ENCODE peak calls at places on chromosomes 7 and 10, in eight cellular contexts. One of them, this sample, is unnamed.

GRCh38 chr10:92544296-92544695 is 29.6 kb downstream of the IDE start:
- DNase-seq in astrocyte: peak; percentile 58
- DNase-seq in ovary: no peak
- DNase-seq in mammary epithelial cell: peak; percentile 75
- DNase-seq in prostate gland: no peak
- DNase-seq in tibial artery: no peak
- DNase-seq in CD8-positive, alpha-beta T cell: no peak
- DNase-seq in heart right ventricle: no peak
- DNase-seq in this sample: no peak

GRCh38 chr10:88763441-88763840 is 3.6 kb downstream of the LIPN start:
- DNase-seq in astrocyte: no peak
- DNase-seq in ovary: no peak
- DNase-seq in mammary epithelial cell: peak; percentile 6
- DNase-seq in prostate gland: no peak
- DNase-seq in tibial artery: no peak
- DNase-seq in CD8-positive, alpha-beta T cell: no peak
- DNase-seq in heart right ventricle: no peak
- DNase-seq in this sample: no peak

GRCh38 chr10:132670546-132670945 is 115.4 kb downstream of the NKX6-2 start:
- DNase-seq in astrocyte: no peak
- DNase-seq in ovary: no peak
- DNase-seq in mammary epithelial cell: no peak
- DNase-seq in prostate gland: no peak
- DNase-seq in tibial artery: no peak
- DNase-seq in CD8-positive, alpha-beta T cell: no peak
- DNase-seq in heart right ventricle: no peak
- DNase-seq in this sample: no peak

GRCh38 chr10:79179404-79180309 is 110.9 kb downstream of the ZMIZ1 start:
- DNase-seq in astrocyte: peak; percentile 35
- DNase-seq in ovary: peak; percentile 46
- DNase-seq in mammary epithelial cell: no peak
- DNase-seq in prostate gland: no peak
- DNase-seq in tibial artery: no peak
- DNase-seq in CD8-positive, alpha-beta T cell: no peak
- DNase-seq in heart right ventricle: peak; percentile 17
- DNase-seq in this sample: no peak

GRCh38 chr10:28721318-28721717 is 44.0 kb downstream of the BAMBI start:
- DNase-seq in astrocyte: no peak
- DNase-seq in ovary: no peak
- DNase-seq in mammary epithelial cell: no peak
- DNase-seq in prostate gland: no peak
- DNase-seq in tibial artery: no peak
- DNase-seq in CD8-positive, alpha-beta T cell: no peak
- DNase-seq in heart right ventricle: no peak
- DNase-seq in this sample: no peak

GRCh38 chr10:121375201-121375600 is 223.0 kb downstream of the FGFR2 start:
- DNase-seq in astrocyte: no peak
- DNase-seq in ovary: no peak
- DNase-seq in mammary epithelial cell: no peak
- DNase-seq in prostate gland: no peak
- DNase-seq in tibial artery: no peak
- DNase-seq in CD8-positive, alpha-beta T cell: no peak
- DNase-seq in heart right ventricle: no peak
- DNase-seq in this sample: no peak

GRCh38 chr7:12583181-12583580 is 12.7 kb downstream of the SCIN start:
- DNase-seq in astrocyte: no peak
- DNase-seq in ovary: no peak
- DNase-seq in mammary epithelial cell: no peak
- DNase-seq in prostate gland: no peak
- DNase-seq in tibial artery: no peak
- DNase-seq in CD8-positive, alpha-beta T cell: no peak
- DNase-seq in heart right ventricle: no peak
- DNase-seq in this sample: no peak

GRCh38 chr7:79236352-79237028 is 217.0 kb downstream of the MAGI2 start:
- DNase-seq in astrocyte: no peak
- DNase-seq in ovary: no peak
- DNase-seq in mammary epithelial cell: no peak
- DNase-seq in prostate gland: no peak
- DNase-seq in tibial artery: no peak
- DNase-seq in CD8-positive, alpha-beta T cell: no peak
- DNase-seq in heart right ventricle: no peak
- DNase-seq in this sample: no peak

DNA sequence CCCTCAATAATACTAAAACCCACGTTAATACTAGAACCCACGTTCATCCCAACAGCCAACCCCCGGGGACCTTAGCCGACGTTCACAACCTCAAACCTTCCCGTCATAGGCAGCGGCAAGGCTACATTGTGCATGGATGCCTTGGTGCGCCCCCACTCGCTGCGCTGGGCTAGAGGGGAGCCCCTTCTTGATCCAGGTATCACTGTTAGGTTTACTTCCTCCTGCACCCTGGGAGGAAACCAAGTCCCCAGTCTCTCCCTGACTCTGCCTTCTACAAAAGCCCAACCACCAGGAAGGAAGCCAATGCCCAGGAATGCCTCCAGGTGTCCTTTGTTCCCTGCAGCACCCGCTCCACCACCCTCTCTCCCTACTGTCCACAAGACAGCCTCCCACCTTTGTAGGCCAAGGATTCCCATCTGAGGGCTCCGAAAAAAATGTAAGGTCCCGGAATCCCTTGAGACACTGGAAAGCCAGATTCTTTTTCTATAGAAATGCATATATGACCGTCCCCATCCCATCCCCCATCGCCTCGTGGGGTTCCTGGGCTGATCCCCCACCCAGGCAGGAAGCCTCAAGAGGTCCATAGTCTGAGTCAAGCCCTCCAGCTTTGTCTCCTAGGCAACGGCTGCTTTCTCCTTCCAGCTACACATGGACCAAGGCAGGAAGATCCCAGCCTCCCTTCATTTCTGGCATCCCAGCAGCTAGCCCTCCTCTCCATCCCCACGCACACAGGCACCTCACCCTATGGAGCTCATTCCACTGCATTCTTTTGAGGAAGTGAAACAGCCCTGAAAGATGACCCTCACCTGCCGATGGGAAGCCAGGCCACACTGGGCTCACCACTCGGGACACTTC is 25.2 kb downstream of the CTBP2 start:
- DNase-seq in astrocyte: no peak
- DNase-seq in ovary: no peak
- DNase-seq in mammary epithelial cell: no peak
- DNase-seq in prostate gland: no peak
- DNase-seq in tibial artery: no peak
- DNase-seq in CD8-positive, alpha-beta T cell: no peak
- DNase-seq in heart right ventricle: no peak
- DNase-seq in this sample: no peak
- H3K4me1 ChIP-seq in astrocyte: peaks cover 6% of the 10 kb centered on the region
- H3K4me1 ChIP-seq in ovary: peaks cover 41% of the 10 kb centered on the region
- H3K4me1 ChIP-seq in mammary epithelial cell: no peaks in the 10 kb centered on the region
- H3K4me1 ChIP-seq in prostate gland: peaks cover 7% of the 10 kb centered on the region
- H3K4me1 ChIP-seq in tibial artery: peaks cover 48% of the 10 kb centered on the region
- H3K4me1 ChIP-seq in CD8-positive, alpha-beta T cell: no peaks in the 10 kb centered on the region
- H3K4me1 ChIP-seq in heart right ventricle: peaks cover 33% of the 10 kb centered on the region
- H3K4me1 ChIP-seq in this sample: peaks cover 27% of the 10 kb centered on the region

DNA sequence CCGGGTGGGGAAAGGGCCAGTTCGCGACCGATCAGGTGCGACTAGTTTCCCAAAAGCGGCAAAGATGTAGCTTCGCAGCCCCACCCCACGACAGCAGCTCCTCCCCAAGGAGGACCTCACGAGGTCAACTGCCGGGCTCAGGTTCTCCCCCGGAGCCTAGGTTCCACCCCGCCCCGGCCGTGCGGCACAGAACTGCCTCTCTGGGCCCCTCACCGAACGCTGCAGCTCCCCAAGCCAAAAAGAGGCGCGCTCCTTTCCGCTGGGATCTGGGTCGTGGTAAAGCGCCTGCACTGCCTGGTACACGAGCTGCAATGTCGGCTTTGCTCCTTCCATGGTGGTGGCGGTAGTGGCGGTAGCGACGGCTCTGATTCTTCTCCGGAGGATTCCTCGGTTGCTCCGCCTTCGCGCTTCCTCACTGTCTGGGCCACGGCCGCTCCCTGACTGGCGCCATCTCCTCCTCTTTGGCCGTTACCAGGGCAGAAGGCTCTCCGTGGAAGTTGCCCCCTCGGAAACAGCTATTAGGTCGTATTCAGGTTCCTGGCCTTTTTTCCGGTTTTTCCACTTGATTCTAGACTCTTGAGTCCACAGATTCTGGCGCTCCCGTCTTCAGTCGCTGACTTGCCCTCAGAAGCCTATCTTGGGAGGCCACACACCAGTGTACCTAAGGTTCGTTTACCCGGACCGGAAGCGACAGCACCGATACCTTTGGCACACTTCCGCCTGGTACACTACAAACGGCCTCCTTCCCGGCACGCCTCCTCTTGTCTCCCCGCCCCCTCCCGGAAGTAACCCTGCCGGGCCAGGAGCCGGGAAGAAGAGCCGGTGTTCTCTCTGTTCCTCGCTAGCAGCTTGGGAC is at the start of gene TNPO3:
- DNase-seq in astrocyte: peak; percentile 82
- DNase-seq in ovary: peak; percentile 94
- DNase-seq in mammary epithelial cell: peak; percentile 90
- DNase-seq in prostate gland: peak; percentile 94
- DNase-seq in tibial artery: peak; percentile 91
- DNase-seq in CD8-positive, alpha-beta T cell: peak; percentile 94
- DNase-seq in heart right ventricle: peak; percentile 93
- DNase-seq in this sample: peak; percentile 94
- TF ChIP-seq CTCF in astrocyte: no peak
- TF ChIP-seq CTCF in ovary: no peak
- TF ChIP-seq CTCF in mammary epithelial cell: no peak
- TF ChIP-seq CTCF in prostate gland: no peak
- TF ChIP-seq CTCF in tibial artery: no peak
- TF ChIP-seq CTCF in CD8-positive, alpha-beta T cell: no peak
- TF ChIP-seq CTCF in heart right ventricle: peak; percentile 8
- TF ChIP-seq CTCF in this sample: no peak

GRCh38 chr10:102769375-102770107 is 25.8 kb downstream of the WBP1L start:
- DNase-seq in astrocyte: no peak
- DNase-seq in ovary: no peak
- DNase-seq in mammary epithelial cell: peak; percentile 89
- DNase-seq in prostate gland: peak; percentile 87
- DNase-seq in tibial artery: no peak
- DNase-seq in CD8-positive, alpha-beta T cell: no peak
- DNase-seq in heart right ventricle: no peak
- DNase-seq in this sample: no peak

GRCh38 chr10:102767428-102768160 is 23.8 kb downstream of the WBP1L start:
- DNase-seq in astrocyte: no peak
- DNase-seq in ovary: no peak
- DNase-seq in mammary epithelial cell: no peak
- DNase-seq in prostate gland: no peak
- DNase-seq in tibial artery: no peak
- DNase-seq in CD8-positive, alpha-beta T cell: no peak
- DNase-seq in heart right ventricle: no peak
- DNase-seq in this sample: no peak

GRCh38 chr10:102763037-102763607 is 19.4 kb downstream of the WBP1L start:
- DNase-seq in astrocyte: no peak
- DNase-seq in ovary: no peak
- DNase-seq in mammary epithelial cell: no peak
- DNase-seq in prostate gland: no peak
- DNase-seq in tibial artery: no peak
- DNase-seq in CD8-positive, alpha-beta T cell: no peak
- DNase-seq in heart right ventricle: no peak
- DNase-seq in this sample: no peak

GRCh38 chr10:102762401-102763015 is 18.8 kb downstream of the WBP1L start:
- DNase-seq in astrocyte: no peak
- DNase-seq in ovary: no peak
- DNase-seq in mammary epithelial cell: no peak
- DNase-seq in prostate gland: no peak
- DNase-seq in tibial artery: no peak
- DNase-seq in CD8-positive, alpha-beta T cell: no peak
- DNase-seq in heart right ventricle: no peak
- DNase-seq in this sample: no peak

DNA sequence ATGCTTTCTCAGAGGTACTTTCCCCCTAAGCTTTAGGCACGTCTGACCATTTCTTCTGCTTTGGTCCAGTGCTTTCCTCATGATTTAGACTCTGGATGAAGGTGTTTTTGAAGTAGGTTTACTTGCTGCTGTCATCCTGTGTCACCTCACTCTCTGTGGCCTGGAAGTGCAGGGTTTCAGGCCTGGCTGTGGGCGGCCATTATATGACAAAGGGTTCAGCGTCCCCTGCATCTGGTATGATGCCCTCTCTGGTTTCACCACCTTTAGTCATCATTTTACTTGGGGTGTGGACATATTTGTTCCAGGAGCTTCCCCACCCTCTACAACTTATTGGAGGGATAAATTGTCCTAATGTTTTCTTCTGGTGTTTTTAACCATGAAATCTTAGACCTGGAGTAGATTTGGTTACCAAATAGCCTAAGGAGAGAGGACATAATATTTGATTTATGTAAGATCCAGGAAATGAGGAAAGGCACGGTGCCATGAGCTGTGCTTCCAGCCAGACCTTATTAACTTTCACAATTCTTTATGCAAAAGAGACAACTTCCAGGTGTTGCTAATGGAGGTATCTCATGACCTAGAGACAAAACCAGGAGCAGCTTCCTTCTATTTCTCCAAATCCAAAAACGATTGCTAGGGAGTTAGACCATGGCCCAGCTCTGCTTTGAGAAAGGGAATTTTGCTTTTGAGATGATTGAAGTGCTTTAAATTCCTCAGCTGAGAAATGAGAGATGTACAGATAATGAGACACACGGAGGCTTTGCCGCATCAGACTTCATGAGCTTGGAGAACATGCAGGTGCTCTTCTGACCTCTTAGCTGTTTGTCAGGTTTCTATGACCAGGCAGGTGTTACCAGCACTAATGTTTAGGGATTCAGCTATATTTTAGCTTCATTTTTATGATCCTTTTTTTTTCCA is 20.9 kb downstream of the WBP1L start:
- DNase-seq in astrocyte: no peak
- DNase-seq in ovary: no peak
- DNase-seq in mammary epithelial cell: no peak
- DNase-seq in prostate gland: peak; percentile 46
- DNase-seq in tibial artery: no peak
- DNase-seq in CD8-positive, alpha-beta T cell: no peak
- DNase-seq in heart right ventricle: no peak
- DNase-seq in this sample: peak; percentile 76
- H3K4me1 ChIP-seq in astrocyte: peaks cover 5% of the 10 kb centered on the region
- H3K4me1 ChIP-seq in ovary: peaks cover 31% of the 10 kb centered on the region
- H3K4me1 ChIP-seq in mammary epithelial cell: peaks cover 16% of the 10 kb centered on the region
- H3K4me1 ChIP-seq in prostate gland: peaks cover 3% of the 10 kb centered on the region
- H3K4me1 ChIP-seq in tibial artery: peaks cover 52% of the 10 kb centered on the region
- H3K4me1 ChIP-seq in CD8-positive, alpha-beta T cell: no peaks in the 10 kb centered on the region
- H3K4me1 ChIP-seq in heart right ventricle: peaks cover 66% of the 10 kb centered on the region
- H3K4me1 ChIP-seq in this sample: peaks cover 8% of the 10 kb centered on the region

GRCh38 chr10:26448706-26449435 is 10.7 kb downstream of the APBB1IP start:
- DNase-seq in astrocyte: no peak
- DNase-seq in ovary: no peak
- DNase-seq in mammary epithelial cell: no peak
- DNase-seq in prostate gland: no peak
- DNase-seq in tibial artery: no peak
- DNase-seq in CD8-positive, alpha-beta T cell: peak; percentile 81
- DNase-seq in heart right ventricle: no peak
- DNase-seq in this sample: no peak

GRCh38 chr10:26446258-26446657 is 8.1 kb downstream of the APBB1IP start:
- DNase-seq in astrocyte: no peak
- DNase-seq in ovary: no peak
- DNase-seq in mammary epithelial cell: no peak
- DNase-seq in prostate gland: no peak
- DNase-seq in tibial artery: no peak
- DNase-seq in CD8-positive, alpha-beta T cell: no peak
- DNase-seq in heart right ventricle: no peak
- DNase-seq in this sample: no peak

GRCh38 chr10:26445411-26446031 is 7.4 kb downstream of the APBB1IP start:
- DNase-seq in astrocyte: no peak
- DNase-seq in ovary: no peak
- DNase-seq in mammary epithelial cell: no peak
- DNase-seq in prostate gland: no peak
- DNase-seq in tibial artery: no peak
- DNase-seq in CD8-positive, alpha-beta T cell: no peak
- DNase-seq in heart right ventricle: no peak
- DNase-seq in this sample: no peak

GRCh38 chr10:26449726-26450125 is 11.6 kb downstream of the APBB1IP start:
- DNase-seq in astrocyte: no peak
- DNase-seq in ovary: no peak
- DNase-seq in mammary epithelial cell: no peak
- DNase-seq in prostate gland: no peak
- DNase-seq in tibial artery: no peak
- DNase-seq in CD8-positive, alpha-beta T cell: no peak
- DNase-seq in heart right ventricle: no peak
- DNase-seq in this sample: no peak

GRCh38 chr10:26448292-26448691 is 10.2 kb downstream of the APBB1IP start:
- DNase-seq in astrocyte: no peak
- DNase-seq in ovary: no peak
- DNase-seq in mammary epithelial cell: no peak
- DNase-seq in prostate gland: no peak
- DNase-seq in tibial artery: no peak
- DNase-seq in CD8-positive, alpha-beta T cell: no peak
- DNase-seq in heart right ventricle: no peak
- DNase-seq in this sample: no peak
- TF ChIP-seq CTCF in astrocyte: no peak
- TF ChIP-seq CTCF in ovary: no peak
- TF ChIP-seq CTCF in mammary epithelial cell: no peak
- TF ChIP-seq CTCF in prostate gland: no peak
- TF ChIP-seq CTCF in tibial artery: no peak
- TF ChIP-seq CTCF in CD8-positive, alpha-beta T cell: no peak
- TF ChIP-seq CTCF in heart right ventricle: no peak
- TF ChIP-seq CTCF in this sample: no peak

This sample was measured in cardiac muscle cell.